ENCODE peak calls at places on chromosomes 1 and 21, in four cellular contexts. K is choroid plexus epithelial cell, H is cardiac muscle cell, M is cardiac fibroblast. L is an unnamed sample.

GRCh38 chr1:37930246-37931142 is 16.4 kb downstream of the INPP5B start:
- DNase-seq in K (peak), H (peak), M (no peak), L (no peak)

GRCh38 chr1:85681087-85681486 is 27.1 kb downstream of the ZNHIT6 start:
- DNase-seq in K (peak), H (peak), M (peak), L (peak)

GRCh38 chr1:173161510-173162221 is 45.5 kb downstream of the TNFSF4 start:
- DNase-seq in K (peak), H (peak), M (peak), L (peak)

GRCh38 chr1:246687002-246687401 is 37.2 kb upstream of the SCCPDH start:
- DNase-seq in K (no peak), H (no peak), M (no peak), L (no peak)

GRCh38 chr1:82492168-82492567 is 691.4 kb downstream of the ADGRL2 start:
- DNase-seq in K (no peak), H (no peak), M (no peak), L (no peak)

GRCh38 chr21:45401916-45402900 is 2.8 kb upstream of the COL18A1 start:
- DNase-seq in K (no peak), H (peak), M (no peak), L (no peak)

GRCh38 chr1:161020573-161021167 is at the start of gene F11R:
- DNase-seq in K (peak), H (peak), M (peak), L (no peak)

GRCh38 chr21:37072239-37072987 is 458 bp downstream of the PIGP start:
- DNase-seq in K (peak), H (no peak), M (peak), L (peak)

GRCh38 chr1:27475707-27476106 is 14.3 kb downstream of the WASF2 start:
- DNase-seq in K (no peak), H (no peak), M (no peak), L (no peak)

GRCh38 chr21:42056996-42057689 is 14.0 kb upstream of the UMODL1 start:
- DNase-seq in K (peak), H (peak), M (peak), L (peak)

GRCh38 chr1:44511363-44511762 is 106.3 kb downstream of the RNF220 start:
- DNase-seq in K (no peak), H (no peak), M (no peak), L (no peak)

GRCh38 chr1:61420243-61420642 is 304.7 kb downstream of the TM2D1 start:
- DNase-seq in K (no peak), H (no peak), M (no peak), L (no peak)

GRCh38 chr1:61420909-61421835 is 303.8 kb downstream of the TM2D1 start:
- DNase-seq in K (no peak), H (no peak), M (no peak), L (no peak)

GRCh38 chr1:61419167-61419566 is 305.8 kb downstream of the TM2D1 start:
- DNase-seq in K (no peak), H (no peak), M (no peak), L (no peak)

GRCh38 chr1:61423643-61424042 is 301.3 kb downstream of the TM2D1 start:
- DNase-seq in K (no peak), H (no peak), M (no peak), L (no peak)

DNA sequence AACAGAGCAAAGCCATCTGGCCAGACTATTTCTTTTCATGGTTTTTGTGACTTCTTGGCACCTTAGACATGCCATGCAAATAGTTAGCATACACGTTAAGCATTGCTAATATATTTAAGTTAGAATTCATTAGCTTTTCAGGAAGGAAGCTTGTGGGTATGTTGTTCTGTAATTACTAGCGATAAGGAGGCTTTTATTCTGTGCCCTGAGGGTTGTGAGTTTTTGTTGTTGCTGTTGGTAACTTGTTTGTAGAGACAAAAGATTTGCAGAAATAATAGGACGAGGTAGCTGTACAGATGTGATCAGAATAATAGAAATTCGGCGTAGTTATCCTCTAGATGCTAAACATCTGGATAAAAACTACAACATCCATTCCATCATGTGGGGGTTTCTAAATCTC is 305.3 kb downstream of the TM2D1 start:
- DNase-seq in K (no peak), H (no peak), M (no peak), L (no peak)
- H3K4me3 ChIP-seq in K (no peak), H (no peak), M (no peak), L (no peak)

DNA sequence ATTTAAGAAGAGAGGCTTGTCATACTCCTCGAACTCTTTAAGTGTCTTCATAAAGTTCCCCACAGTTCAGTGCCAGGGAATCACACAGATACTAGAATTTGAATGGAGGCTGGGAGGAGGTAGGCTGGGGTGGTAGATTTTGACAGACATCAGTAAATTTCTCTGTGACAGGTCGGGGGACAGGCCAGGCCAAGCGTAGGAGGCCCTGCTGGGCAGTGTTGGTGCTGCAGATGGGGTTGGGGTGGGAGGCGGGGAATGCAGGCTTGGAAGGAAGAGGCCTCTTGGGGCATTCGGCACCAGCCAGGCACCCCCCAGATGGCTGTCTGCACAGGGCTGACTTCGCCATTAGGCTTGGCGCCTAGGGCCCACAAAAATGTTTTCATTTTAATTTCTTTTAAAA is 84.0 kb downstream of the MAN1C1 start:
- DNase-seq in K (no peak), H (no peak), M (no peak), L (no peak)
- TF ChIP-seq CTCF in K (peak), H (peak), M (peak), L (no peak)

GRCh38 chr1:180577361-180577760 is 18.6 kb downstream of the OVAAL start:
- DNase-seq in K (peak), H (peak), M (peak), L (no peak)
- H3K4me3 ChIP-seq in K (no peak), H (no peak), M (no peak), L (no peak)

DNA sequence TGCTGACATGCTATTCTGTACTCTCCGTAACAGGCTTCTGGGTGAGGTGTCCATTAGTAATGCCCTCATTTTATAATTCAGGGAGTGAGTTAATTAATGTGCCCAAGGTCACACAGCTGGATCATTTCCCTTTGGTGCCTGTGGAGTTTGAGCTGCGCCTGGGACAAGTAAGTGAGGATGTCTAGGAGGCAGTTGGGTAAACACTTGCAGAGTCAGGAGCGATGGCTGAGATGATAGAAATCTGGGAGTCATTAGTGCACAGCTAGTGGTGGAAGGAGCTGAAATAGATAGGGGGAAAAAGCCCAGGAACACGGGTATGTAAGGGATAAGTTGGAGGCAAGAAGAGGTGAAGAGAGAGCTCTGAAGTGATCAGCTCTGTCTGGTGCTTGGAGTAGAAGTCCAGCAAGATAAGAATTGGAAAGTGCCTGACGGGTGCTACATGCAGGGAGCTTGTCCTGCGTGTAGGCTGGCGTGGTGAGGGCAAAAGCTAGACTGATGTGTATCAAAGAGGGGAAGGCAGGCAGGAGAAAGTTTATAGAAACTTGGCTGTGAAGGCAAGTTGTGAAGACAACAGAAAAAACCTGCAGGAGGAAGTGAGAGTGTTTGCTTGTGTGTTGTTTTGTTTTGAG is 1.7 kb upstream of the SCAF4 start:
- DNase-seq in K (no peak), H (no peak), M (no peak), L (no peak)
- TF ChIP-seq CTCF in K (no peak), H (no peak), M (no peak), L (no peak)

GRCh38 chr1:159079518-159079917 is 3.0 kb upstream of the AIM2 start:
- DNase-seq in K (no peak), H (no peak), M (no peak), L (no peak)
- H3K4me3 ChIP-seq in K (no peak), H (no peak), M (no peak), L (no peak)

DNA sequence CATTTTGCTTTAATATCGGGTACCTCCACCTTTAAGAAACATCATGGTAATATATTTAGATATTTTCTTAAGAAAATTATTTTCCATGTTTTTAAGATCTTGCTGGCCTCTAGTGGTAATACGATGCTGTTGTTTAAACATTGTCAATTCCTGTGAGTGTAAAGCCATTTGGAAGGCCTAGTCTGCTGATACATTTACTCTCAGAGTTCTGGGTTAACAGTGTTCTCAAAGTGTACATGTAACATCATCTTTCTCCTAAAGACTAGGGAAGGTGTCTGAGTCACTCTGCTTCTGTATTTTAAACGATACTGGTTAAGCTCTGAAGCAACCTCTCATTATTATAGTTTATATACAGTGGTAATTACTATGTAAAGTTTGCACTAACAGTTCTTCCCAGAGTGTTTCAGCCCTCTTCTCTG is 189.1 kb downstream of the RASAL2 start:
- DNase-seq in K (peak), H (peak), M (peak), L (peak)
- TF ChIP-seq CTCF in K (peak), H (peak), M (peak), L (peak)

GRCh38 chr21:39364949-39365348 is 16.1 kb upstream of the HMGN1 start:
- DNase-seq in K (no peak), H (no peak), M (no peak), L (no peak)
- H3K4me3 ChIP-seq in K (no peak), H (no peak), M (no peak), L (no peak)

DNA sequence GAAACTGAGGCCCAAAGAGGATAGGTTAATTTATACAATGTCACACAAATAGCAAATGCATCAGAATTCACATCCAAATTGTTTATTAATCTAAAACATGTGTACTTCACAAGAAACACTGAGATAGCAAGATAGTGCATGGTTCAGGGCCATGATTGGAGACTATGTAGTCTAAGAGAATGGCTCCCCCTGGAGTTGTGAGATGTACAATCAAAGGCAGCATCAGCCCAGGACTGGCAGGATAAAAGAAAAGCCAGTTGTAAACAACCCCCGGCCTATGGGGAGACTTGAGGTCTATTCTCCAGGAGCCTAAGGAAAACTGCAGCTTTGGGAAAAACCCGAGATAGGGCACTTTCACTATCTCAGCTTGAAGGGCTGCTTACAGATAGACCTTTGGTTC is 511.0 kb downstream of the OMA1 start:
- DNase-seq in K (no peak), H (peak), M (peak), L (no peak)
- TF ChIP-seq CTCF in K (no peak), H (peak), M (no peak), L (no peak)

GRCh38 chr1:55826413-55827080 is 611.4 kb upstream of the USP24 start:
- DNase-seq in K (no peak), H (no peak), M (no peak), L (no peak)
- H3K4me3 ChIP-seq in K (no peak), H (no peak), M (no peak), L (no peak)

GRCh38 chr1:118984990-118985608 is 3.0 kb downstream of the TBX15 start:
- DNase-seq in K (peak), H (no peak), M (no peak), L (no peak)

GRCh38 chr1:118982816-118983557 is 5.2 kb downstream of the TBX15 start:
- DNase-seq in K (no peak), H (no peak), M (no peak), L (no peak)

GRCh38 chr1:118985611-118986290 is 2.4 kb downstream of the TBX15 start:
- DNase-seq in K (peak), H (no peak), M (no peak), L (no peak)

GRCh38 chr1:118983558-118984021 is 4.6 kb downstream of the TBX15 start:
- DNase-seq in K (no peak), H (no peak), M (no peak), L (no peak)

GRCh38 chr1:118984086-118984989 is 3.8 kb downstream of the TBX15 start:
- DNase-seq in K (peak), H (peak), M (no peak), L (no peak)
- TF ChIP-seq CTCF in K (peak), H (no peak), M (no peak), L (no peak)